ENCODE peak calls at places on chromosomes 12 and 14, in seven cellular contexts. C is ovary, D is mucosa of descending colon, I is mesendoderm, R is testis, X is Peyer's patch, M is transverse colon. V is an unnamed sample. For H3K4me1, the result is how much of the 10 kb centered on the place peaks cover.

GRCh38 chr14:85535916-85536834 is 6.2 kb downstream of the FLRT2 start:
- DNase-seq in M (no peak), R (peak), I (peak), D (no peak), X (no peak), C (no peak), V (peak)

GRCh38 chr12:57129311-57130288 is 1.3 kb downstream of the LRP1 start:
- DNase-seq in R (no peak), X (no peak), M (peak), C (peak), D (no peak), I (peak), V (peak)

GRCh38 chr14:22003471-22003870 is 329.9 kb upstream of the OR4E1 start:
- DNase-seq in I (no peak), D (no peak), M (no peak), R (no peak), X (no peak), C (no peak), V (no peak)

GRCh38 chr14:99729991-99730875 is 46.1 kb downstream of the CYP46A1 start:
- DNase-seq in I (peak), C (peak), M (peak), R (peak), D (peak), X (peak), V (peak)

GRCh38 chr12:3534511-3534910 is 43.5 kb downstream of the PRMT8 start:
- DNase-seq in M (no peak), I (no peak), D (no peak), C (no peak), R (no peak), X (no peak), V (no peak)

GRCh38 chr12:115916910-115917668 is 360.4 kb downstream of the MED13L start:
- DNase-seq in C (peak), X (peak), D (peak), I (peak), R (peak), M (peak), V (peak)

GRCh38 chr12:57840701-57841100 is 5.8 kb downstream of the CTDSP2 start:
- DNase-seq in D (no peak), R (peak), C (no peak), M (no peak), I (no peak), X (no peak), V (peak)

GRCh38 chr14:77026166-77026929 is 2.2 kb downstream of the IRF2BPL start:
- DNase-seq in M (no peak), I (peak), D (peak), X (peak), R (no peak), C (peak), V (peak)

GRCh38 chr12:64691227-64691792 is 67.9 kb downstream of the GNS start:
- DNase-seq in I (peak), M (no peak), R (no peak), D (no peak), X (no peak), C (no peak), V (no peak)

GRCh38 chr14:33737446-33737845 is 213.4 kb downstream of the EGLN3 start:
- DNase-seq in R (no peak), I (no peak), C (no peak), M (no peak), D (no peak), X (no peak), V (no peak)

GRCh38 chr14:95652690-95653089 is 33.5 kb upstream of the TCL1B start:
- DNase-seq in D (no peak), X (no peak), R (no peak), I (no peak), C (no peak), M (no peak), V (no peak)

GRCh38 chr14:104448321-104448720 is 131.2 kb upstream of the C14orf180 start:
- DNase-seq in I (no peak), R (no peak), C (no peak), X (no peak), M (no peak), D (no peak), V (no peak)

GRCh38 chr12:95623554-95624170 is 72.4 kb upstream of the USP44 start:
- DNase-seq in I (peak), R (peak), C (peak), D (peak), X (peak), M (peak), V (peak)

GRCh38 chr14:68598621-68599447 is 194.0 kb downstream of the ZFP36L1 start:
- DNase-seq in D (peak), I (no peak), X (peak), R (peak), C (peak), M (peak), V (peak)

GRCh38 chr14:80570930-80571298 is 359.6 kb upstream of the DIO2 start:
- DNase-seq in R (no peak), X (no peak), C (no peak), I (no peak), M (no peak), D (no peak), V (no peak)

GRCh38 chr14:21220874-21221477 is 48.3 kb downstream of the HNRNPC start:
- DNase-seq in D (no peak), I (no peak), R (no peak), M (no peak), X (no peak), C (no peak), V (no peak)

GRCh38 chr14:91410781-91411536 is 6.7 kb downstream of the CCDC88C start:
- DNase-seq in D (no peak), X (peak), C (no peak), M (no peak), R (no peak), I (no peak), V (no peak)

GRCh38 chr12:66740257-66740656 is 61.4 kb upstream of the GRIP1 start:
- DNase-seq in X (no peak), M (no peak), C (no peak), R (no peak), D (no peak), I (no peak), V (no peak)

GRCh38 chr14:100688598-100689499 is 37.8 kb upstream of the DLK1 start:
- DNase-seq in D (no peak), R (no peak), M (no peak), I (peak), C (no peak), X (no peak), V (peak)

GRCh38 chr12:117900561-117900960 is 68.2 kb downstream of the KSR2 start:
- DNase-seq in C (no peak), X (no peak), R (no peak), D (no peak), M (no peak), I (no peak), V (no peak)

GRCh38 chr12:47999816-48000215 is 4.5 kb downstream of the COL2A1 start:
- DNase-seq in C (no peak), R (no peak), M (no peak), I (no peak), D (no peak), X (no peak), V (no peak)

GRCh38 chr14:60700598-60700997 is 23.6 kb downstream of the SIX4 start:
- DNase-seq in M (no peak), R (no peak), X (no peak), D (no peak), C (no peak), I (no peak), V (no peak)

GRCh38 chr12:125684968-125685790 is 619.9 kb downstream of the AACS start:
- DNase-seq in C (no peak), X (no peak), R (no peak), M (peak), I (no peak), D (no peak), V (no peak)

GRCh38 chr12:125687403-125687802 is 622.2 kb downstream of the AACS start:
- DNase-seq in R (no peak), C (no peak), D (no peak), X (no peak), M (no peak), I (no peak), V (no peak)

GRCh38 chr12:125687820-125688219 is 622.6 kb downstream of the AACS start:
- DNase-seq in X (no peak), R (no peak), C (no peak), I (no peak), D (no peak), M (no peak), V (no peak)

GRCh38 chr12:125683748-125684381 is 618.6 kb downstream of the AACS start:
- DNase-seq in D (peak), X (no peak), R (peak), M (peak), I (peak), C (no peak), V (no peak)

GRCh38 chr12:125685885-125686284 is 620.6 kb downstream of the AACS start:
- DNase-seq in R (no peak), X (no peak), I (no peak), D (no peak), C (no peak), M (no peak), V (peak)
- H3K4me3 ChIP-seq in R (no peak), X (no peak), I (no peak), D (no peak), C (no peak), M (no peak), V (no peak)

GRCh38 chr12:53060721-53061276 is 10.9 kb downstream of the TNS2 start:
- DNase-seq in C (peak), I (no peak), X (peak), M (no peak), R (peak), D (peak), V (no peak)
- H3K4me1 ChIP-seq in C (under half), I (under half), X (under half), M (under half), R (half or more), D (under half), V (half or more)

GRCh38 chr12:132276066-132276719 is 53.2 kb downstream of the GALNT9 start:
- DNase-seq in R (no peak), X (no peak), M (no peak), D (no peak), C (no peak), I (no peak), V (no peak)

GRCh38 chr12:132276720-132277373 is 52.5 kb downstream of the GALNT9 start:
- DNase-seq in X (no peak), M (no peak), C (no peak), R (no peak), D (no peak), I (no peak), V (peak)

GRCh38 chr12:132275631-132276030 is 53.8 kb downstream of the GALNT9 start:
- DNase-seq in X (no peak), D (no peak), R (no peak), C (no peak), I (no peak), M (no peak), V (no peak)

GRCh38 chr12:132273992-132274334 is 55.4 kb downstream of the GALNT9 start:
- DNase-seq in R (no peak), I (no peak), D (no peak), M (no peak), C (no peak), X (no peak), V (no peak)

DNA sequence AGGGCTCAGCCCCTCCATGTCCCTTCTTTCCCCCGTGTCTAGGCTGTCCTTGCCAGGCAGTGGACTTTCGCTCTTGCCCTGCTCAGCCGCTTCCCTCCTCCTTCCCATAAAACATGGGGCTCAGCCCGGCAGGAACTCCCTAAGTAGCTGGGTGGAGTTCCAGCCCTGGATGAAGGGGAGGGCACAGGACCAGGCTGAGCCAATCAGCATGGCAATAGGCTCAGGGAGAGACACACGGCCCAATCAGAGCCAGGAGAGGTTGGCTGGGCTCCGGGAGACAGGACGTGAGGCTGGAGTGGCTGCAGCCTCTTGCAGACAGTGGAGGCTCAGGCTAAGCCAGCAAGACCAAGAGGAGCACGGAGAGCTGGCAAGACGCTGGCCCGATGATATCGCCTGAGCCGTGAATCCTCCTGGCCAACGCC is 54.3 kb downstream of the GALNT9 start:
- DNase-seq in R (no peak), X (peak), D (peak), M (peak), I (peak), C (no peak), V (no peak)
- H3K4me3 ChIP-seq in R (no peak), X (no peak), D (no peak), M (no peak), I (no peak), C (no peak), V (no peak)

GRCh38 chr12:124578445-124578844 is 11.0 kb upstream of the NCOR2 start:
- DNase-seq in D (no peak), M (no peak), I (no peak), R (no peak), C (no peak), X (no peak), V (no peak)

GRCh38 chr12:124577374-124577773 is 10.0 kb upstream of the NCOR2 start:
- DNase-seq in R (no peak), X (no peak), D (no peak), I (no peak), C (no peak), M (no peak), V (no peak)

GRCh38 chr12:124578854-124579253 is 11.4 kb upstream of the NCOR2 start:
- DNase-seq in I (no peak), C (no peak), M (no peak), D (no peak), R (no peak), X (no peak), V (no peak)

GRCh38 chr12:124576061-124576650 is 8.7 kb upstream of the NCOR2 start:
- DNase-seq in I (no peak), D (no peak), M (no peak), R (no peak), C (no peak), X (no peak), V (no peak)

GRCh38 chr12:124577986-124578385 is 10.6 kb upstream of the NCOR2 start:
- DNase-seq in M (no peak), I (no peak), X (no peak), D (no peak), C (no peak), R (no peak), V (no peak)
- H3K4me1 ChIP-seq in M (under half), I (under half), X (under half), D (under half), C (under half), R (under half), V (under half)